ENCODE peak calls at places on chromosomes 7 and 10, in ten cellular contexts. F is iPS DF 6.9; V is stimulated activated CD4-positive, alpha-beta T cell treated with anti-CD3 and anti-CD28 coated beads, Interleukin-4, amount 100 ng/mL, for 24 hours; P is stimulated activated CD8-positive, alpha-beta memory T cell treated with anti-CD3 and anti-CD28 coated beads, Interleukin-4, amount 100 ng/mL, for 1 hour; E is adrenal gland; O is activated T-helper 1 cell treated with anti-CD3 and anti-CD28 coated beads, Interleukin-2, amount 50 U/mL, for 16 hours; C is OCI-M1; I is activated CD4-positive, alpha-beta T cell treated with anti-CD3 and anti-CD28 coated beads, Interleukin-2, amount 50 U/mL, for 48 hours; B is epithelial cell of esophagus; H is activated T-cell treated with anti-CD3 and anti-CD28 coated beads for 1 hour. S is an unnamed sample.

GRCh38 chr7:112138453-112138852 is 67.7 kb downstream of the DOCK4 start:
- DNase-seq in F (no peak), V (no peak), P (no peak), E (no peak), O (no peak), C (no peak), I (no peak), B (no peak), H (no peak), S (no peak)

GRCh38 chr7:69577221-69577620 is 21.1 kb upstream of the AUTS2 start:
- DNase-seq in F (no peak), V (no peak), P (no peak), E (no peak), O (no peak), C (no peak), I (no peak), B (no peak), H (no peak), S (no peak)

GRCh38 chr7:1665721-1666250 is 4.3 kb upstream of the ELFN1 start:
- DNase-seq in F (no peak), V (no peak), P (no peak), E (no peak), O (no peak), C (no peak), I (no peak), B (peak; percentile 15), H (no peak), S (no peak)

GRCh38 chr10:25849268-25849667 is 84.8 kb upstream of the MYO3A start:
- DNase-seq in F (no peak), V (no peak), P (no peak), E (no peak), O (no peak), C (no peak), I (no peak), B (no peak), H (no peak), S (no peak)

GRCh38 chr7:98241674-98242241 is 10.3 kb downstream of the TECPR1 start:
- DNase-seq in F (no peak), V (no peak), P (no peak), E (no peak), O (no peak), C (no peak), I (no peak), B (no peak), H (no peak), S (no peak)

GRCh38 chr10:107540981-107541380 is 376.5 kb upstream of the SORCS1 start:
- DNase-seq in F (no peak), V (no peak), P (no peak), E (no peak), O (no peak), C (no peak), I (no peak), B (peak; percentile 17), H (no peak), S (no peak)

GRCh38 chr7:128887169-128888038 is 23.1 kb downstream of the KCP start:
- DNase-seq in F (no peak), V (no peak), P (no peak), E (no peak), O (no peak), C (no peak), I (no peak), B (no peak), H (no peak), S (no peak)

GRCh38 chr10:119031496-119032059 is 2.1 kb downstream of the NANOS1 start:
- DNase-seq in F (no peak), V (no peak), P (no peak), E (no peak), O (no peak), C (peak; percentile 28), I (no peak), B (no peak), H (no peak), S (no peak)

GRCh38 chr7:104231054-104232046 is 23.5 kb upstream of the ORC5 start:
- DNase-seq in F (peak; percentile 31), V (peak; percentile 47), P (no peak), E (peak; percentile 62), O (peak; percentile 4), C (peak; percentile 92), I (peak; percentile 12), B (peak; percentile 60), H (peak; percentile 17), S (peak; percentile 34)

GRCh38 chr7:43761382-43761781 is 2.9 kb downstream of the BLVRA start:
- DNase-seq in F (no peak), V (no peak), P (no peak), E (no peak), O (no peak), C (no peak), I (no peak), B (no peak), H (no peak), S (no peak)

GRCh38 chr7:1926908-1927306 is 256.8 kb downstream of the ELFN1 start:
- DNase-seq in F (no peak), V (no peak), P (no peak), E (no peak), O (no peak), C (no peak), I (no peak), B (no peak), H (no peak), S (peak; percentile 41)

GRCh38 chr7:47327698-47328391 is 254.1 kb downstream of the TNS3 start:
- DNase-seq in F (peak; percentile 39), V (no peak), P (no peak), E (peak; percentile 84), O (no peak), C (no peak), I (no peak), B (peak; percentile 61), H (no peak), S (no peak)

GRCh38 chr10:110336111-110336721 is 31.5 kb upstream of the SMNDC1 start:
- DNase-seq in F (no peak), V (no peak), P (no peak), E (peak; percentile 52), O (no peak), C (no peak), I (no peak), B (peak; percentile 93), H (no peak), S (no peak)

GRCh38 chr7:85564861-85565630 is 378.2 kb upstream of the SEMA3D start:
- DNase-seq in F (no peak), V (no peak), P (no peak), E (no peak), O (no peak), C (no peak), I (no peak), B (no peak), H (no peak), S (no peak)

GRCh38 chr10:110544958-110545537 is 22.4 kb upstream of the SMC3 start:
- DNase-seq in F (no peak), V (no peak), P (no peak), E (no peak), O (no peak), C (peak; percentile 57), I (no peak), B (no peak), H (no peak), S (no peak)

GRCh38 chr10:113554214-113554613 is 1.4 kb downstream of the HABP2 start:
- DNase-seq in F (no peak), V (no peak), P (no peak), E (no peak), O (no peak), C (no peak), I (no peak), B (peak; percentile 50), H (no peak), S (no peak)

GRCh38 chr7:131802195-131802594 is 245.8 kb upstream of the PODXL start:
- DNase-seq in F (no peak), V (no peak), P (no peak), E (no peak), O (no peak), C (no peak), I (no peak), B (no peak), H (no peak), S (no peak)

GRCh38 chr10:26441491-26442214 is 3.5 kb downstream of the APBB1IP start:
- DNase-seq in F (no peak), V (peak; percentile 40), P (no peak), E (no peak), O (no peak), C (no peak), I (no peak), B (no peak), H (no peak), S (peak; percentile 46)

GRCh38 chr7:47253650-47254080 is 328.2 kb downstream of the TNS3 start:
- DNase-seq in F (no peak), V (no peak), P (no peak), E (peak; percentile 57), O (no peak), C (peak; percentile 45), I (no peak), B (peak; percentile 20), H (no peak), S (no peak)

GRCh38 chr10:130425881-130426435 is 289.8 kb downstream of the GLRX3 start:
- DNase-seq in F (no peak), V (no peak), P (no peak), E (no peak), O (no peak), C (no peak), I (no peak), B (no peak), H (no peak), S (no peak)

GRCh38 chr10:10367277-10367676 is 650.4 kb upstream of the CELF2 start:
- DNase-seq in F (no peak), V (no peak), P (no peak), E (no peak), O (no peak), C (no peak), I (no peak), B (no peak), H (no peak), S (no peak)

GRCh38 chr10:26860026-26860541 is 674 bp downstream of the ABI1 start:
- DNase-seq in F (no peak), V (peak; percentile 52), P (peak; percentile 18), E (peak; percentile 65), O (peak; percentile 26), C (peak; percentile 88), I (peak; percentile 50), B (peak; percentile 91), H (peak; percentile 34), S (peak; percentile 53)

GRCh38 chr10:114306116-114306973 is 67.3 kb downstream of the VWA2 start:
- DNase-seq in F (no peak), V (no peak), P (no peak), E (no peak), O (no peak), C (no peak), I (no peak), B (peak; percentile 95), H (no peak), S (no peak)

GRCh38 chr10:102121739-102122372 is 1.7 kb upstream of the LDB1 start:
- DNase-seq in F (no peak), V (no peak), P (no peak), E (no peak), O (no peak), C (no peak), I (no peak), B (no peak), H (no peak), S (no peak)

GRCh38 chr10:9681655-9682054 is 1336.0 kb upstream of the CELF2 start:
- DNase-seq in F (no peak), V (no peak), P (no peak), E (no peak), O (no peak), C (no peak), I (no peak), B (no peak), H (no peak), S (no peak)

GRCh38 chr7:50592940-50593339 is 27.7 kb upstream of the DDC start:
- DNase-seq in F (no peak), V (no peak), P (no peak), E (no peak), O (no peak), C (no peak), I (no peak), B (no peak), H (no peak), S (no peak)

GRCh38 chr10:110378533-110379108 is 73.9 kb upstream of the SMNDC1 start:
- DNase-seq in F (no peak), V (no peak), P (no peak), E (no peak), O (no peak), C (peak; percentile 95), I (no peak), B (no peak), H (no peak), S (no peak)

GRCh38 chr10:71015674-71016073 is 127.3 kb upstream of the PCBD1 start:
- DNase-seq in F (no peak), V (no peak), P (no peak), E (no peak), O (no peak), C (no peak), I (no peak), B (no peak), H (no peak), S (no peak)